ENCODE peak calls at places on chromosomes 13 and 19, in ten cellular contexts. J is GM18507; S is heart left ventricle; Z is substantia nigra; N is stimulated activated CD4-positive, alpha-beta T cell treated with anti-CD3 and anti-CD28 coated beads, Interleukin-12 subunit alpha, Interleukin-12 subunit beta, amount 100 ng/mL, for 4 hours; A is Kasumi-1; C is activated CD4-positive, alpha-beta T cell treated with anti-CD3 and anti-CD28 coated beads, Interleukin-2, amount 10 ng/mL, durations not matched to agents 7 days and 5 days; L is EH; Y is ELR; E is A549. R is an unnamed sample.

GRCh38 chr19:30710721-30711120 is 338.5 kb downstream of the ZNF536 start:
- DNase-seq in C (no peak), A (no peak), L (no peak), Y (no peak), J (no peak), N (no peak), E (no peak), Z (no peak), S (no peak), R (no peak)

GRCh38 chr13:24505256-24505655 is 7.3 kb downstream of the PARP4 start:
- DNase-seq in C (no peak), S (no peak), N (no peak), Y (peak), J (no peak), L (no peak), Z (no peak), E (no peak), A (no peak), R (peak)

GRCh38 chr13:34025746-34026145 is 207.8 kb downstream of the RFC3 start:
- DNase-seq in C (no peak), S (no peak), N (no peak), J (no peak), E (no peak), A (no peak), L (peak), Z (no peak), Y (peak), R (no peak)

GRCh38 chr13:46593403-46593802 is 40.4 kb downstream of the LRCH1 start:
- DNase-seq in N (peak), L (no peak), E (no peak), J (no peak), S (no peak), Y (no peak), C (peak), A (no peak), Z (no peak), R (no peak)

GRCh38 chr19:10565028-10565566 is 713 bp downstream of the KRI1 start:
- DNase-seq in Z (peak), L (peak), Y (peak), E (peak), A (peak), C (peak), S (peak), N (peak), J (peak), R (peak)

GRCh38 chr19:13817615-13818371 is 22.6 kb downstream of the ZSWIM4 start:
- DNase-seq in S (peak), Y (no peak), N (no peak), Z (no peak), C (peak), J (no peak), A (no peak), E (no peak), L (peak), R (no peak)

GRCh38 chr13:25980255-25980654 is 71.6 kb downstream of the SHISA2 start:
- DNase-seq in C (no peak), E (peak), A (peak), J (no peak), L (peak), Y (peak), S (no peak), Z (no peak), N (no peak), R (peak)

GRCh38 chr13:67736646-67737420 is 506.7 kb upstream of the PCDH9 start:
- DNase-seq in C (no peak), A (peak), L (no peak), S (no peak), Z (no peak), J (no peak), Y (peak), N (no peak), E (peak), R (peak)

GRCh38 chr19:40191836-40192646 is 815 bp downstream of the MAP3K10 start:
- DNase-seq in E (peak), Z (peak), Y (peak), A (peak), N (peak), J (no peak), L (peak), S (peak), C (peak), R (peak)

GRCh38 chr13:110017379-110017778 is 231.0 kb upstream of the IRS2 start:
- DNase-seq in C (no peak), L (peak), Y (peak), Z (no peak), S (no peak), A (no peak), E (peak), J (no peak), N (no peak), R (no peak)

GRCh38 chr13:103948477-103948876 is 882.3 kb upstream of the SLC10A2 start:
- DNase-seq in N (no peak), A (no peak), Z (no peak), Y (no peak), S (no peak), J (no peak), C (no peak), L (no peak), E (no peak), R (no peak)

GRCh38 chr19:46040125-46040524 is 677 bp downstream of the IGFL4 start:
- DNase-seq in L (no peak), Y (no peak), A (no peak), J (no peak), E (no peak), Z (no peak), C (no peak), N (no peak), S (no peak), R (no peak)

GRCh38 chr19:5308471-5309437 is 31.9 kb downstream of the PTPRS start:
- DNase-seq in E (no peak), A (no peak), L (peak), Y (peak), Z (peak), J (no peak), N (no peak), S (no peak), C (no peak), R (peak)

GRCh38 chr19:53333071-53333465 is 481 bp upstream of the ZNF845 start:
- DNase-seq in Y (peak), A (no peak), Z (peak), L (no peak), J (no peak), S (peak), N (peak), E (no peak), C (peak), R (peak)

GRCh38 chr13:48252176-48252575 is 19.2 kb downstream of the ITM2B start:
- DNase-seq in S (no peak), N (no peak), J (no peak), A (no peak), E (no peak), Y (no peak), Z (peak), L (no peak), C (no peak), R (no peak)

R was measured in NB4.